ENCODE peak calls at places on chromosomes 2 and 18, in eight cellular contexts. One of them, this sample, is unnamed.

GRCh38 chr2:80374105-80374504 is 69.6 kb upstream of the LRRTM1 start:
- DNase-seq in lung: no peak
- DNase-seq in brain microvascular endothelial cell: no peak
- DNase-seq in fibroblast of the aortic adventitia: no peak
- DNase-seq in transverse colon: no peak
- DNase-seq in body of pancreas: no peak
- DNase-seq in breast epithelium: no peak
- DNase-seq in psoas muscle: no peak
- DNase-seq in this sample: no peak

GRCh38 chr18:26480897-26481795 is 67.2 kb downstream of the KCTD1 start:
- DNase-seq in lung: no peak
- DNase-seq in brain microvascular endothelial cell: peak
- DNase-seq in fibroblast of the aortic adventitia: peak
- DNase-seq in transverse colon: no peak
- DNase-seq in body of pancreas: no peak
- DNase-seq in breast epithelium: no peak
- DNase-seq in psoas muscle: no peak
- DNase-seq in this sample: peak

GRCh38 chr2:59684101-59684770 is 869.2 kb downstream of the BCL11A start:
- DNase-seq in lung: no peak
- DNase-seq in brain microvascular endothelial cell: no peak
- DNase-seq in fibroblast of the aortic adventitia: no peak
- DNase-seq in transverse colon: no peak
- DNase-seq in body of pancreas: no peak
- DNase-seq in breast epithelium: no peak
- DNase-seq in psoas muscle: no peak
- DNase-seq in this sample: no peak

GRCh38 chr2:202185816-202186221 is 52.6 kb downstream of the SUMO1 start:
- DNase-seq in lung: no peak
- DNase-seq in brain microvascular endothelial cell: peak
- DNase-seq in fibroblast of the aortic adventitia: peak
- DNase-seq in transverse colon: no peak
- DNase-seq in body of pancreas: no peak
- DNase-seq in breast epithelium: no peak
- DNase-seq in psoas muscle: no peak
- DNase-seq in this sample: no peak

GRCh38 chr2:170930132-170931109 is 1.4 kb downstream of the GORASP2 start:
- DNase-seq in lung: no peak
- DNase-seq in brain microvascular endothelial cell: peak
- DNase-seq in fibroblast of the aortic adventitia: peak
- DNase-seq in transverse colon: peak
- DNase-seq in body of pancreas: peak
- DNase-seq in breast epithelium: no peak
- DNase-seq in psoas muscle: no peak
- DNase-seq in this sample: no peak

GRCh38 chr2:46409756-46410155 is 69.6 kb upstream of the TMEM247 start:
- DNase-seq in lung: no peak
- DNase-seq in brain microvascular endothelial cell: no peak
- DNase-seq in fibroblast of the aortic adventitia: no peak
- DNase-seq in transverse colon: no peak
- DNase-seq in body of pancreas: no peak
- DNase-seq in breast epithelium: no peak
- DNase-seq in psoas muscle: no peak
- DNase-seq in this sample: no peak

GRCh38 chr2:88606371-88607030 is 20.8 kb downstream of the EIF2AK3 start:
- DNase-seq in lung: no peak
- DNase-seq in brain microvascular endothelial cell: no peak
- DNase-seq in fibroblast of the aortic adventitia: no peak
- DNase-seq in transverse colon: peak
- DNase-seq in body of pancreas: no peak
- DNase-seq in breast epithelium: no peak
- DNase-seq in psoas muscle: no peak
- DNase-seq in this sample: no peak

GRCh38 chr2:133789743-133790142 is 221.5 kb upstream of the NCKAP5 start:
- DNase-seq in lung: no peak
- DNase-seq in brain microvascular endothelial cell: no peak
- DNase-seq in fibroblast of the aortic adventitia: peak
- DNase-seq in transverse colon: no peak
- DNase-seq in body of pancreas: no peak
- DNase-seq in breast epithelium: no peak
- DNase-seq in psoas muscle: no peak
- DNase-seq in this sample: no peak

GRCh38 chr2:192126426-192126825 is 68.3 kb downstream of the TMEFF2 start:
- DNase-seq in lung: no peak
- DNase-seq in brain microvascular endothelial cell: no peak
- DNase-seq in fibroblast of the aortic adventitia: no peak
- DNase-seq in transverse colon: no peak
- DNase-seq in body of pancreas: no peak
- DNase-seq in breast epithelium: no peak
- DNase-seq in psoas muscle: no peak
- DNase-seq in this sample: no peak

GRCh38 chr18:33696332-33697162 is 118.5 kb downstream of the ASXL3 start:
- DNase-seq in lung: no peak
- DNase-seq in brain microvascular endothelial cell: no peak
- DNase-seq in fibroblast of the aortic adventitia: no peak
- DNase-seq in transverse colon: no peak
- DNase-seq in body of pancreas: no peak
- DNase-seq in breast epithelium: no peak
- DNase-seq in psoas muscle: no peak
- DNase-seq in this sample: no peak

GRCh38 chr2:79630060-79630459 is 117.2 kb downstream of the CTNNA2 start:
- DNase-seq in lung: no peak
- DNase-seq in brain microvascular endothelial cell: no peak
- DNase-seq in fibroblast of the aortic adventitia: no peak
- DNase-seq in transverse colon: no peak
- DNase-seq in body of pancreas: no peak
- DNase-seq in breast epithelium: no peak
- DNase-seq in psoas muscle: no peak
- DNase-seq in this sample: no peak

GRCh38 chr18:68489018-68489792 is 225.7 kb downstream of the TMX3 start:
- DNase-seq in lung: no peak
- DNase-seq in brain microvascular endothelial cell: no peak
- DNase-seq in fibroblast of the aortic adventitia: no peak
- DNase-seq in transverse colon: no peak
- DNase-seq in body of pancreas: no peak
- DNase-seq in breast epithelium: no peak
- DNase-seq in psoas muscle: no peak
- DNase-seq in this sample: no peak

GRCh38 chr2:57497489-57498096 is 549.0 kb upstream of the VRK2 start:
- DNase-seq in lung: peak
- DNase-seq in brain microvascular endothelial cell: peak
- DNase-seq in fibroblast of the aortic adventitia: peak
- DNase-seq in transverse colon: peak
- DNase-seq in body of pancreas: peak
- DNase-seq in breast epithelium: no peak
- DNase-seq in psoas muscle: no peak
- DNase-seq in this sample: peak

GRCh38 chr2:159736048-159736447 is 23.7 kb downstream of the MARCHF7 start:
- DNase-seq in lung: no peak
- DNase-seq in brain microvascular endothelial cell: no peak
- DNase-seq in fibroblast of the aortic adventitia: peak
- DNase-seq in transverse colon: no peak
- DNase-seq in body of pancreas: no peak
- DNase-seq in breast epithelium: no peak
- DNase-seq in psoas muscle: no peak
- DNase-seq in this sample: no peak

GRCh38 chr18:34707670-34708069 is 2.4 kb upstream of the DTNA start:
- DNase-seq in lung: peak
- DNase-seq in brain microvascular endothelial cell: peak
- DNase-seq in fibroblast of the aortic adventitia: peak
- DNase-seq in transverse colon: peak
- DNase-seq in body of pancreas: peak
- DNase-seq in breast epithelium: no peak
- DNase-seq in psoas muscle: peak
- DNase-seq in this sample: peak

GRCh38 chr18:57947117-57947516 is 96.9 kb upstream of the NEDD4L start:
- DNase-seq in lung: no peak
- DNase-seq in brain microvascular endothelial cell: no peak
- DNase-seq in fibroblast of the aortic adventitia: no peak
- DNase-seq in transverse colon: no peak
- DNase-seq in body of pancreas: no peak
- DNase-seq in breast epithelium: no peak
- DNase-seq in psoas muscle: no peak
- DNase-seq in this sample: no peak

GRCh38 chr18:906416-907170 is 1.9 kb downstream of the ADCYAP1 start:
- DNase-seq in lung: no peak
- DNase-seq in brain microvascular endothelial cell: no peak
- DNase-seq in fibroblast of the aortic adventitia: peak
- DNase-seq in transverse colon: no peak
- DNase-seq in body of pancreas: no peak
- DNase-seq in breast epithelium: no peak
- DNase-seq in psoas muscle: no peak
- DNase-seq in this sample: no peak

GRCh38 chr2:47339745-47340541 is 63.0 kb upstream of the MSH2 start:
- DNase-seq in lung: peak
- DNase-seq in brain microvascular endothelial cell: peak
- DNase-seq in fibroblast of the aortic adventitia: peak
- DNase-seq in transverse colon: peak
- DNase-seq in body of pancreas: peak
- DNase-seq in breast epithelium: no peak
- DNase-seq in psoas muscle: no peak
- DNase-seq in this sample: no peak

GRCh38 chr18:77157312-77157711 is 24.7 kb upstream of the MBP start:
- DNase-seq in lung: no peak
- DNase-seq in brain microvascular endothelial cell: no peak
- DNase-seq in fibroblast of the aortic adventitia: no peak
- DNase-seq in transverse colon: no peak
- DNase-seq in body of pancreas: no peak
- DNase-seq in breast epithelium: no peak
- DNase-seq in psoas muscle: no peak
- DNase-seq in this sample: no peak

GRCh38 chr18:11981633-11982366 is 493 bp downstream of the IMPA2 start:
- DNase-seq in lung: peak
- DNase-seq in brain microvascular endothelial cell: no peak
- DNase-seq in fibroblast of the aortic adventitia: peak
- DNase-seq in transverse colon: peak
- DNase-seq in body of pancreas: peak
- DNase-seq in breast epithelium: no peak
- DNase-seq in psoas muscle: peak
- DNase-seq in this sample: no peak

GRCh38 chr2:102460467-102460866 is 12.6 kb upstream of the SLC9A4 start:
- DNase-seq in lung: no peak
- DNase-seq in brain microvascular endothelial cell: no peak
- DNase-seq in fibroblast of the aortic adventitia: no peak
- DNase-seq in transverse colon: no peak
- DNase-seq in body of pancreas: no peak
- DNase-seq in breast epithelium: no peak
- DNase-seq in psoas muscle: no peak
- DNase-seq in this sample: no peak

DNA sequence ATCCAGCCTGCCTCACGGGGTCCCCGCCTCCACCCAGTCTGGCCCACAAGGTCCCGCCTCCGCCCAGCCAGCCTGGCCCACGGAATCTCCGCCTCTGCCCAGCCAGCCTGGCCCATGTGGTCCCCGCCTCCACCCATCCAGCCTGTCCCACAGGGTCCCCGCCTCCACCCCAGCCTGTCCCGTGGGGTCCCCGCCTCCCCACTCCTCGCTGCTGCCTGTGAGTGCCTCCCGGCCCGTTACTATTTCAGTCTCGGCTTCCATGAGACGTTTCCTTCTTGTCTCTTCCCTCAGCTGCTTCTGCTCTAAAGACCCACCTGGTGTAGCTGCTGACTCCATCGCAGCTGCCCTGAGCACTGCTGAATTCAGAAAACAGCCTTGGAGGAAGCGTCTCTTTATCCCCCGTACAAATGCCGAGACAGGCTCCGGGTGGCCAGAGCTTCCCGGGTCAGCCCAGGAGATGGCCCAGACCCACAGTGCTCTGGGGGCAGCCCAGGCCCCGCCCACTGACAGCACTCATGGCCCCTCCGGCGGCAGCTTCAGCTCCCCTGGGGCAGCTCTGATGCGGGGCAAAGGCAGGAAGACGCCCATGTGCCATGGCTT is 69.8 kb downstream of the NFATC1 start:
- DNase-seq in lung: no peak
- DNase-seq in brain microvascular endothelial cell: no peak
- DNase-seq in fibroblast of the aortic adventitia: no peak
- DNase-seq in transverse colon: peak
- DNase-seq in body of pancreas: no peak
- DNase-seq in breast epithelium: no peak
- DNase-seq in psoas muscle: no peak
- DNase-seq in this sample: no peak
- H3K4me3 ChIP-seq in lung: no peak
- H3K4me3 ChIP-seq in brain microvascular endothelial cell: no peak
- H3K4me3 ChIP-seq in fibroblast of the aortic adventitia: no peak
- H3K4me3 ChIP-seq in transverse colon: peak
- H3K4me3 ChIP-seq in body of pancreas: no peak
- H3K4me3 ChIP-seq in breast epithelium: no peak
- H3K4me3 ChIP-seq in psoas muscle: no peak
- H3K4me3 ChIP-seq in this sample: peak

DNA sequence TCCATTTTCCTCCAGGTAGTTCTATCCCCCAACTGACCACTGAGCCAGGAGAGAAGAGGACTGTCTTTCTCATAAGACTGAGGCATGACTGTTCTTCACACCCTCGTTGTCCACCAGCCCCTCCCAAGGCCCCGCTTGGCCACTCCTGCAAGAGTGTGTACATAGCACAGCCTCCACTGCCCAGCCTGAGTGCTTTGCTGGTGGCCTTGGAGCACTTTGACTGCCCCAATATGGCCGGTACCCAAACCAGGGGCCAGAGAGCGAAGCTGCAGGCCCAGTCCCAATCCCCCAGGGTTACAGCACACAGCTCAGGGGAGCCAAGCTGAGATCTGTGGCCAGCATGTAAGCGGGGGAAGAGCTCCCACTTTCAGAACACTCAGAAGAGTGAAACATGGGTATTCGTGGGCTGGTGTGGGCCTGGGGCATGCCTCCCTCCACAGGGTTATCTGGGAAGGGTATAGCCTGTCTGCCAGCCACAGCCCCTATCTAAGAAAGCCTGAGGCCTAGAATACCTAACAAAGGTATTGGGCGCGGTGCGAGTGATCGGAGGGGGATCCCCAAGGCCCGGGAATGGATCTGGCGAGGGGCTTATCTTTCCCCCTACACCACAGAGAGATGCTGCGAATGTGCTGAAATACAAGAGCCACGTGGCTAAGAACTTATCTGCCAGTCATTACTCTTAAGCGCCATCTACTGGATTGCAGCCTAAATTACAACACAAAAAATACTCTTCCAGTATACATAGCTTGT is 163.8 kb downstream of the WDPCP start:
- DNase-seq in lung: no peak
- DNase-seq in brain microvascular endothelial cell: peak
- DNase-seq in fibroblast of the aortic adventitia: peak
- DNase-seq in transverse colon: no peak
- DNase-seq in body of pancreas: peak
- DNase-seq in breast epithelium: no peak
- DNase-seq in psoas muscle: peak
- DNase-seq in this sample: no peak
- TF ChIP-seq CTCF in lung: peak
- TF ChIP-seq CTCF in brain microvascular endothelial cell: peak
- TF ChIP-seq CTCF in fibroblast of the aortic adventitia: peak
- TF ChIP-seq CTCF in transverse colon: no peak
- TF ChIP-seq CTCF in body of pancreas: no peak
- TF ChIP-seq CTCF in breast epithelium: no peak
- TF ChIP-seq CTCF in psoas muscle: peak
- TF ChIP-seq CTCF in this sample: peak

GRCh38 chr2:206276169-206276927 is 1.9 kb downstream of the ZDBF2 start:
- DNase-seq in lung: no peak
- DNase-seq in brain microvascular endothelial cell: no peak
- DNase-seq in fibroblast of the aortic adventitia: no peak
- DNase-seq in transverse colon: no peak
- DNase-seq in body of pancreas: no peak
- DNase-seq in breast epithelium: no peak
- DNase-seq in psoas muscle: no peak
- DNase-seq in this sample: no peak
- H3K4me3 ChIP-seq in lung: no peak
- H3K4me3 ChIP-seq in brain microvascular endothelial cell: peak
- H3K4me3 ChIP-seq in fibroblast of the aortic adventitia: peak
- H3K4me3 ChIP-seq in transverse colon: no peak
- H3K4me3 ChIP-seq in body of pancreas: no peak
- H3K4me3 ChIP-seq in breast epithelium: no peak
- H3K4me3 ChIP-seq in psoas muscle: peak
- H3K4me3 ChIP-seq in this sample: peak

GRCh38 chr2:212520340-212520739 is 18.3 kb downstream of the ERBB4 start:
- DNase-seq in lung: no peak
- DNase-seq in brain microvascular endothelial cell: peak
- DNase-seq in fibroblast of the aortic adventitia: peak
- DNase-seq in transverse colon: no peak
- DNase-seq in body of pancreas: no peak
- DNase-seq in breast epithelium: no peak
- DNase-seq in psoas muscle: no peak
- DNase-seq in this sample: no peak
- TF ChIP-seq CTCF in lung: no peak
- TF ChIP-seq CTCF in brain microvascular endothelial cell: peak
- TF ChIP-seq CTCF in fibroblast of the aortic adventitia: peak
- TF ChIP-seq CTCF in transverse colon: no peak
- TF ChIP-seq CTCF in body of pancreas: no peak
- TF ChIP-seq CTCF in breast epithelium: no peak
- TF ChIP-seq CTCF in psoas muscle: peak
- TF ChIP-seq CTCF in this sample: peak